ENCODE peak calls at places on chromosomes 16 and 17, in nine cellular contexts. P is astrocyte of the cerebellum, U is lower leg skin, F is Peyer's patch, E is tibial nerve, I is neural crest cell, X is mesothelial cell of epicardium, W is neural progenitor cell, B is uterus. R is an unnamed sample.

GRCh38 chr16:81237282-81237681 is 1.2 kb upstream of the BCO1 start:
- DNase-seq in P (peak; percentile 56), U (no peak), F (peak; percentile 67), E (no peak), I (no peak), X (no peak), W (no peak), B (peak; percentile 70), R (no peak)

GRCh38 chr16:76955629-76956028 is 235.4 kb upstream of the MON1B start:
- DNase-seq in P (no peak), U (no peak), F (no peak), E (no peak), I (no peak), X (no peak), W (no peak), B (no peak), R (no peak)

GRCh38 chr16:88459366-88460055 is 6.4 kb downstream of the ZFPM1 start:
- DNase-seq in P (no peak), U (no peak), F (no peak), E (no peak), I (no peak), X (no peak), W (no peak), B (no peak), R (no peak)

GRCh38 chr17:50203086-50203485 is 1.7 kb upstream of the COL1A1 start:
- DNase-seq in P (no peak), U (no peak), F (peak; percentile 46), E (no peak), I (no peak), X (no peak), W (no peak), B (peak; percentile 72), R (peak; percentile 79)

GRCh38 chr17:82234211-82235055 is 5.6 kb downstream of the SLC16A3 start:
- DNase-seq in P (no peak), U (no peak), F (no peak), E (no peak), I (no peak), X (no peak), W (no peak), B (no peak), R (no peak)

GRCh38 chr16:69381231-69381630 is 4.6 kb downstream of the TERF2 start:
- DNase-seq in P (no peak), U (no peak), F (no peak), E (no peak), I (no peak), X (no peak), W (no peak), B (no peak), R (no peak)

GRCh38 chr16:86427327-86427935 is 82.9 kb upstream of the FOXF1 start:
- DNase-seq in P (no peak), U (no peak), F (no peak), E (no peak), I (no peak), X (no peak), W (no peak), B (no peak), R (no peak)

GRCh38 chr17:64150237-64151015 is 20.5 kb upstream of the ERN1 start:
- DNase-seq in P (no peak), U (peak; percentile 72), F (peak; percentile 55), E (peak; percentile 40), I (no peak), X (no peak), W (no peak), B (no peak), R (no peak)

GRCh38 chr16:31074073-31074813 is at the start of the genes ZNF646 and ZNF668:
- DNase-seq in P (peak; percentile 99), U (peak; percentile 99), F (peak; percentile 98), E (peak; percentile 96), I (peak; percentile 92), X (peak; percentile 94), W (peak; percentile 100), B (peak; percentile 98), R (peak; percentile 98)
- TF ChIP-seq CTCF in P (no peak), U (no peak), F (no peak), E (no peak), I (no peak), X (no peak), W (no peak), B (no peak), R (no peak)

GRCh38 chr17:74814453-74814852 is 38.3 kb upstream of the NAT9 start:
- DNase-seq in P (no peak), U (no peak), F (no peak), E (no peak), I (no peak), X (no peak), W (no peak), B (no peak), R (no peak)
- TF ChIP-seq CTCF in P (no peak), U (no peak), F (no peak), E (no peak), I (no peak), X (no peak), W (no peak), B (no peak), R (no peak)

GRCh38 chr17:14112407-14112806 is 43.1 kb downstream of the COX10 start:
- DNase-seq in P (no peak), U (no peak), F (no peak), E (no peak), I (no peak), X (no peak), W (no peak), B (no peak), R (no peak)

GRCh38 chr17:14107889-14108288 is 38.6 kb downstream of the COX10 start:
- DNase-seq in P (no peak), U (no peak), F (no peak), E (no peak), I (no peak), X (no peak), W (no peak), B (no peak), R (no peak)

GRCh38 chr17:14118951-14119350 is 49.6 kb downstream of the COX10 start:
- DNase-seq in P (no peak), U (no peak), F (no peak), E (no peak), I (no peak), X (no peak), W (no peak), B (no peak), R (no peak)

GRCh38 chr17:14116263-14117024 is 47.1 kb downstream of the COX10 start:
- DNase-seq in P (no peak), U (no peak), F (no peak), E (no peak), I (no peak), X (no peak), W (no peak), B (no peak), R (no peak)

DNA sequence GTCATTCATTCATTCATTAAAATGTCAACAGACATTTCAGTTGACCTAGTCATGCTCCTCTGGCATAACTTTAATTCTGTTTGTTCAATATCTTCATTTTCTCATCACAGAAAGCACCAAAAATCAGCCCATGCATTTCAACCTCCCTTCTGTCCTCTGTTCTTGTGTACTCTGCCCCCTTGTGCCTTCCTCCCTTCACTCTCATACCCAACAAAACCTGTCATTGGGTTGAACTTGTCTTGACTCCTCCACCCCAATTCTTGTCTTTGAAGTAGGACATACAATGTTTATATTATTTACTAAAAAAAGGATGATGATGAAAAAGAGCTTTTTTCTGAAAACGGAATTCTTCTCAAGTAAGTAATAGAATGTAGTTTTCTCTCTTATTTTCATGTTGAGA is 43.8 kb downstream of the COX10 start:
- DNase-seq in P (no peak), U (no peak), F (no peak), E (no peak), I (no peak), X (no peak), W (no peak), B (no peak), R (no peak)
- TF ChIP-seq CTCF in P (no peak), U (no peak), F (no peak), E (no peak), I (no peak), X (no peak), W (peak; percentile 24), B (no peak), R (no peak)

GRCh38 chr17:11996722-11997146 is 541 bp downstream of the ZNF18 start:
- DNase-seq in P (no peak), U (no peak), F (no peak), E (peak; percentile 38), I (no peak), X (no peak), W (no peak), B (no peak), R (no peak)

GRCh38 chr17:11999715-12000114 is 2.4 kb upstream of the ZNF18 start:
- DNase-seq in P (no peak), U (no peak), F (no peak), E (no peak), I (no peak), X (no peak), W (no peak), B (no peak), R (no peak)

GRCh38 chr17:11991461-11991860 is 5.8 kb downstream of the ZNF18 start:
- DNase-seq in P (no peak), U (no peak), F (no peak), E (no peak), I (no peak), X (no peak), W (no peak), B (no peak), R (no peak)

GRCh38 chr17:11997972-11998233 is 628 bp upstream of the ZNF18 start:
- DNase-seq in P (no peak), U (no peak), F (no peak), E (no peak), I (no peak), X (no peak), W (no peak), B (no peak), R (no peak)

DNA sequence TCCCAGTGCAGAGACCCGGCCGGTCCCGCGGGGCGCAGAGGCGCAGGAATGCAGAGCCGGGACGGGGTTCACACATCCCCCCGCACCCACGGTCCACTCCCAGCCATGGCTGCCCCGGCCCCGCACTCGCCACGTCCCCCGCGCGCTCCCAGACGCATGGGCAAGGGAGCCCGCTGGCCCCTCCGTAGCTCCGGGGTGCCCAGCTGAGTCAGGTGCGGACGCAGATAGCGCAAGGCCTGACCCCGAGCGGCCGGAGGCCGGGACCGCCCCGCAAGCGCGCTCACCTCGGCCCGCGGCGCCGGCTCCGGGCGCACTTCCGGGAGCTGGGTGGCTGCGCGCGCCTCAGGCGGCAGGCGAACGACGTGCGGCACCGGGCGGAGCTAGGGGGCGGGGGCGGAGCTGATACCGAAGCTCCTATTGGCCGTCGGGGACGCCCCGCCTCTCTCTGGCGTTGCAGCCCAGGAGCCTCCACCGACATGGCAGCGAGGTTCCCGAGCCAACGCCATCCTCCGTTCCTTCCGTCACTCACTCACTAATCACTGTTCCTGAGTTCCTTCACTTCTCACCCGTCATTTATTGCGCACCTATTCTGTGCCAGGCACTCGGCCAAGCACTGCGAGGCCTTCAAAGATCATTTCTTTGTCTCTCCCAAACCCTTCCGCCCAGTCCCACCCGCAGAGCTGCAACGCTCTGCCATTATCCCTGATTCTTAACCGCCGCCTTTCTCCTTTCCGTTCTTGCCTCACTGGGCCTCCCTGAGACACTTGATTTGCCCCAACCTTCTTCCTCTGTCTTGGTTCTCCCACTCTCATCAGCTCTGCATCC is at the start of gene ZNF18:
- DNase-seq in P (peak; percentile 78), U (peak; percentile 99), F (peak; percentile 99), E (peak; percentile 91), I (peak; percentile 86), X (peak; percentile 97), W (peak; percentile 99), B (peak; percentile 95), R (peak; percentile 82)
- TF ChIP-seq CTCF in P (no peak), U (no peak), F (no peak), E (no peak), I (no peak), X (no peak), W (no peak), B (no peak), R (no peak)

R was measured in AG09319.